ENCODE peak calls at places on chromosomes 4 and X, in five cellular contexts. F is IMR-90, C is HCT116, G is K562, K is MM.1S. W is an unnamed sample.

GRCh38 chr4:151788021-151788420 is 27.2 kb upstream of the GATB start:
- DNase-seq in C (no peak), G (no peak), F (no peak), K (no peak), W (no peak)

GRCh38 chr4:91826186-91826585 is 477.6 kb upstream of the GRID2 start:
- DNase-seq in K (no peak), F (no peak), C (no peak), G (no peak), W (no peak)

GRCh38 chr4:8831221-8832129 is 40.2 kb downstream of the HMX1 start:
- DNase-seq in K (no peak), G (no peak), F (no peak), C (no peak), W (no peak)

GRCh38 chrX:152946681-152947080 is 47.2 kb downstream of the PNMA5 start:
- DNase-seq in G (no peak), K (no peak), F (no peak), C (no peak), W (no peak)

GRCh38 chrX:45233541-45233940 is 32.9 kb upstream of the DIPK2B start:
- DNase-seq in G (no peak), F (no peak), C (no peak), K (no peak), W (no peak)

GRCh38 chrX:45524296-45524695 is 323.6 kb upstream of the DIPK2B start:
- DNase-seq in F (peak), G (no peak), C (no peak), K (no peak), W (no peak)

GRCh38 chr4:70709551-70710080 is 12.1 kb upstream of the RUFY3 start:
- DNase-seq in G (no peak), C (no peak), K (no peak), F (no peak), W (peak)

GRCh38 chr4:129583868-129584267 is 487.9 kb downstream of the C4orf33 start:
- DNase-seq in K (no peak), F (no peak), G (no peak), C (no peak), W (no peak)

GRCh38 chr4:133891001-133891400 is 310.6 kb downstream of the PABPC4L start:
- DNase-seq in K (no peak), C (no peak), F (no peak), G (no peak), W (no peak)

GRCh38 chr4:156537275-156537674 is 434.3 kb downstream of the PDGFC start:
- DNase-seq in K (no peak), F (peak), C (no peak), G (no peak), W (no peak)

GRCh38 chr4:96677499-96677898 is 837.6 kb downstream of the PDHA2 start:
- DNase-seq in K (no peak), C (no peak), G (no peak), F (no peak), W (no peak)

GRCh38 chrX:22164770-22165388 is 107.8 kb upstream of the CBLL2 start:
- DNase-seq in K (no peak), C (no peak), F (peak), G (no peak), W (no peak)

GRCh38 chr4:19187709-19188108 is 1064.0 kb upstream of the SLIT2 start:
- DNase-seq in G (no peak), F (no peak), K (no peak), C (no peak), W (no peak)

GRCh38 chr4:46484881-46485280 is 95.0 kb upstream of the GABRA2 start:
- DNase-seq in C (no peak), G (no peak), F (peak), K (no peak), W (no peak)

GRCh38 chrX:1537031-1537715 is at the start of gene P2RY8:
- DNase-seq in F (no peak), G (peak), K (peak), C (no peak), W (no peak)

GRCh38 chr4:137361756-137362470 is 170.4 kb downstream of the PCDH18 start:
- DNase-seq in G (no peak), C (no peak), K (no peak), F (peak), W (no peak)

GRCh38 chrX:108186811-108187210 is 95.2 kb downstream of the ATG4A start:
- DNase-seq in K (no peak), F (peak), G (no peak), C (peak), W (no peak)

GRCh38 chr4:15756361-15756861 is 21.7 kb upstream of the CD38 start:
- DNase-seq in F (peak), G (peak), K (peak), C (peak), W (no peak)

GRCh38 chr4:122293374-122294365 is 85.1 kb upstream of the ADAD1 start:
- DNase-seq in G (no peak), C (no peak), K (no peak), F (no peak), W (no peak)

GRCh38 chr4:146095091-146095690 is 80.3 kb upstream of the LSM6 start:
- DNase-seq in K (peak), F (peak), G (peak), C (peak), W (peak)

GRCh38 chr4:73608677-73609594 is 11.3 kb downstream of the RASSF6 start:
- DNase-seq in K (no peak), G (no peak), C (no peak), F (peak), W (no peak)
- H3K9ac ChIP-seq in K (no peak), G (no peak), C (no peak), F (no peak), W (no peak)

GRCh38 chrX:71976753-71977152 is 66.1 kb downstream of the NHSL2 start:
- DNase-seq in C (no peak), K (peak), G (no peak), F (no peak), W (no peak)
- H3K9ac ChIP-seq in C (no peak), K (peak), G (no peak), F (no peak), W (no peak)

GRCh38 chr4:113447695-113448265 is 313.8 kb downstream of the CAMK2D start:
- DNase-seq in F (no peak), G (no peak), K (peak), C (no peak), W (no peak)
- H3K9ac ChIP-seq in F (no peak), G (no peak), K (no peak), C (no peak), W (no peak)

GRCh38 chr4:82201805-82202636 is 171.8 kb downstream of the HNRNPD start:
- DNase-seq in F (peak), C (peak), K (peak), G (peak), W (peak)
- H3K9ac ChIP-seq in F (no peak), C (no peak), K (no peak), G (no peak), W (no peak)

DNA sequence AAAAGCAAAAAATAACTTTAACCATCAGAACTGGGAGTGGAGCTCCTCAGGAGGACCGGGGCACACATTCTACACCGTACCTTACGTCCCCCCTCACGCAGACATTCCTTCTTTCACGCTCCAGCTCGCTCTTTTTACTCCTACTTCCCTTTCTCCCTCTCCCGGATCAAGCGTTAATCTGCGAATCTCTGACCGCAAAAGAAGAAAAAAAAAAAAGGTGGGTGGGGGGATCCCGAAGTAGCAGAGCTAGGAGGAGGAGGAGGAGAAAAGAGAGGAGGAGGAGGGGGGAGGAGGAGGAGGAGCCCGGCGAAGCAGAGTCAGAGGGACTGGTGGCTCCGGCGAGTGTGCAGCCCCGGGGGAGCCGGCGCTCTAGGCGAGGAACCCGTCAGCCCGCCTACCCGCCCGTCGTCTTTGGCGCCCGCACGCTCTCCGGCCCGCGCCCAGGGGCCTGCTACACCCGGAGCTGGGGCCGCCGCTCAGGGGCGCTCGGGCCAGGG is at the start of gene NHSL2:
- DNase-seq in K (peak), F (peak), G (no peak), C (no peak), W (peak)
- H3K9ac ChIP-seq in K (peak), F (no peak), G (no peak), C (no peak), W (no peak)

W was measured in neural progenitor cell.